ENCODE peak calls at places on chromosomes 4 and X, in five cellular contexts. One of them, this sample, is unnamed.

GRCh38 chr4:123832173-123833026 is 435.8 kb downstream of the SPRY1 start:
- DNase-seq in hypothalamus: no peak
- DNase-seq in naive thymus-derived CD4-positive, alpha-beta T cell: no peak
- DNase-seq in activated T-helper 1 cell treated with Interleukin-2 at 50 U/mL for 16 hours: no peak
- DNase-seq in head of caudate nucleus: peak; percentile 20
- DNase-seq in this sample: no peak

GRCh38 chrX:32016195-32016594 is 944.4 kb upstream of the FTHL17 start:
- DNase-seq in head of caudate nucleus: no peak
- DNase-seq in naive thymus-derived CD4-positive, alpha-beta T cell: no peak
- DNase-seq in activated T-helper 1 cell treated with Interleukin-2 at 50 U/mL for 16 hours: no peak
- DNase-seq in hypothalamus: no peak
- DNase-seq in this sample: no peak

GRCh38 chr4:5730993-5731975 is 20.3 kb downstream of the EVC start:
- DNase-seq in head of caudate nucleus: no peak
- DNase-seq in hypothalamus: no peak
- DNase-seq in activated T-helper 1 cell treated with Interleukin-2 at 50 U/mL for 16 hours: no peak
- DNase-seq in naive thymus-derived CD4-positive, alpha-beta T cell: no peak
- DNase-seq in this sample: no peak

GRCh38 chrX:24682739-24683432 is 10.8 kb upstream of the POLA1 start:
- DNase-seq in head of caudate nucleus: no peak
- DNase-seq in activated T-helper 1 cell treated with Interleukin-2 at 50 U/mL for 16 hours: no peak
- DNase-seq in naive thymus-derived CD4-positive, alpha-beta T cell: no peak
- DNase-seq in hypothalamus: no peak
- DNase-seq in this sample: no peak

GRCh38 chr4:119314356-119314755 is 7.6 kb downstream of the FABP2 start:
- DNase-seq in naive thymus-derived CD4-positive, alpha-beta T cell: peak; percentile 61
- DNase-seq in head of caudate nucleus: peak; percentile 37
- DNase-seq in activated T-helper 1 cell treated with Interleukin-2 at 50 U/mL for 16 hours: no peak
- DNase-seq in hypothalamus: peak; percentile 0
- DNase-seq in this sample: no peak

GRCh38 chr4:1446502-1447153 is 40.4 kb upstream of the NKX1-1 start:
- DNase-seq in naive thymus-derived CD4-positive, alpha-beta T cell: no peak
- DNase-seq in hypothalamus: no peak
- DNase-seq in head of caudate nucleus: no peak
- DNase-seq in activated T-helper 1 cell treated with Interleukin-2 at 50 U/mL for 16 hours: no peak
- DNase-seq in this sample: no peak

GRCh38 chr4:42151568-42152506 is 618 bp downstream of the BEND4 start:
- DNase-seq in activated T-helper 1 cell treated with Interleukin-2 at 50 U/mL for 16 hours: no peak
- DNase-seq in head of caudate nucleus: no peak
- DNase-seq in hypothalamus: peak; percentile 13
- DNase-seq in naive thymus-derived CD4-positive, alpha-beta T cell: no peak
- DNase-seq in this sample: peak; percentile 80

GRCh38 chr4:44725166-44725565 is 1.2 kb downstream of the GNPDA2 start:
- DNase-seq in head of caudate nucleus: no peak
- DNase-seq in activated T-helper 1 cell treated with Interleukin-2 at 50 U/mL for 16 hours: no peak
- DNase-seq in hypothalamus: no peak
- DNase-seq in naive thymus-derived CD4-positive, alpha-beta T cell: no peak
- DNase-seq in this sample: no peak

GRCh38 chr4:52873861-52874343 is 11.8 kb downstream of the RASL11B start:
- DNase-seq in hypothalamus: no peak
- DNase-seq in head of caudate nucleus: no peak
- DNase-seq in naive thymus-derived CD4-positive, alpha-beta T cell: no peak
- DNase-seq in activated T-helper 1 cell treated with Interleukin-2 at 50 U/mL for 16 hours: no peak
- DNase-seq in this sample: no peak

GRCh38 chr4:166421556-166422156 is 548.6 kb downstream of the TLL1 start:
- DNase-seq in naive thymus-derived CD4-positive, alpha-beta T cell: no peak
- DNase-seq in head of caudate nucleus: no peak
- DNase-seq in activated T-helper 1 cell treated with Interleukin-2 at 50 U/mL for 16 hours: no peak
- DNase-seq in hypothalamus: no peak
- DNase-seq in this sample: no peak

GRCh38 chr4:15322016-15322415 is 105.8 kb upstream of the C1QTNF7 start:
- DNase-seq in head of caudate nucleus: no peak
- DNase-seq in naive thymus-derived CD4-positive, alpha-beta T cell: no peak
- DNase-seq in activated T-helper 1 cell treated with Interleukin-2 at 50 U/mL for 16 hours: no peak
- DNase-seq in hypothalamus: no peak
- DNase-seq in this sample: no peak

GRCh38 chr4:105236917-105237311 is 90.2 kb downstream of the TET2 start:
- DNase-seq in hypothalamus: no peak
- DNase-seq in head of caudate nucleus: no peak
- DNase-seq in naive thymus-derived CD4-positive, alpha-beta T cell: no peak
- DNase-seq in activated T-helper 1 cell treated with Interleukin-2 at 50 U/mL for 16 hours: no peak
- DNase-seq in this sample: no peak

GRCh38 chr4:108172231-108172779 is 3.6 kb upstream of the LEF1 start:
- DNase-seq in activated T-helper 1 cell treated with Interleukin-2 at 50 U/mL for 16 hours: no peak
- DNase-seq in naive thymus-derived CD4-positive, alpha-beta T cell: no peak
- DNase-seq in hypothalamus: no peak
- DNase-seq in head of caudate nucleus: no peak
- DNase-seq in this sample: peak; percentile 65

GRCh38 chrX:154530286-154530685 is 14.3 kb upstream of the FAM3A start:
- DNase-seq in hypothalamus: no peak
- DNase-seq in naive thymus-derived CD4-positive, alpha-beta T cell: no peak
- DNase-seq in activated T-helper 1 cell treated with Interleukin-2 at 50 U/mL for 16 hours: no peak
- DNase-seq in head of caudate nucleus: no peak
- DNase-seq in this sample: no peak